ENCODE peak calls at places on chromosome 18, in six cellular contexts. One of them, this sample, is unnamed.

GRCh38 chr18:35619468-35619867 is 37.9 kb downstream of the GALNT1 start:
- DNase-seq in naive thymus-derived CD8-positive, alpha-beta T cell: no peak
- DNase-seq in right cardiac atrium: peak; percentile 16
- DNase-seq in NCI-H226: no peak
- DNase-seq in EH: no peak
- DNase-seq in NCI-H748 treated with DMSO at 0.1 percent for 48 hours: no peak
- DNase-seq in this sample: no peak

GRCh38 chr18:36518839-36519238 is 221.3 kb downstream of the FHOD3 start:
- DNase-seq in naive thymus-derived CD8-positive, alpha-beta T cell: no peak
- DNase-seq in right cardiac atrium: no peak
- DNase-seq in NCI-H226: no peak
- DNase-seq in EH: peak; percentile 33
- DNase-seq in NCI-H748 treated with DMSO at 0.1 percent for 48 hours: no peak
- DNase-seq in this sample: no peak

GRCh38 chr18:59416818-59417217 is 57.8 kb upstream of the LMAN1 start:
- DNase-seq in naive thymus-derived CD8-positive, alpha-beta T cell: no peak
- DNase-seq in right cardiac atrium: no peak
- DNase-seq in NCI-H226: no peak
- DNase-seq in EH: peak; percentile 31
- DNase-seq in NCI-H748 treated with DMSO at 0.1 percent for 48 hours: no peak
- DNase-seq in this sample: peak; percentile 0

GRCh38 chr18:43596106-43596712 is 318.9 kb upstream of the SYT4 start:
- DNase-seq in naive thymus-derived CD8-positive, alpha-beta T cell: no peak
- DNase-seq in right cardiac atrium: no peak
- DNase-seq in NCI-H226: no peak
- DNase-seq in EH: peak; percentile 32
- DNase-seq in NCI-H748 treated with DMSO at 0.1 percent for 48 hours: peak; percentile 79
- DNase-seq in this sample: no peak

GRCh38 chr18:54119524-54120019 is 104.9 kb downstream of the MBD2 start:
- DNase-seq in naive thymus-derived CD8-positive, alpha-beta T cell: peak; percentile 41
- DNase-seq in right cardiac atrium: no peak
- DNase-seq in NCI-H226: no peak
- DNase-seq in EH: peak; percentile 65
- DNase-seq in NCI-H748 treated with DMSO at 0.1 percent for 48 hours: peak; percentile 70
- DNase-seq in this sample: no peak

GRCh38 chr18:8657050-8657820 is 48.0 kb downstream of the RAB12 start:
- DNase-seq in naive thymus-derived CD8-positive, alpha-beta T cell: no peak
- DNase-seq in right cardiac atrium: no peak
- DNase-seq in NCI-H226: no peak
- DNase-seq in EH: no peak
- DNase-seq in NCI-H748 treated with DMSO at 0.1 percent for 48 hours: no peak
- DNase-seq in this sample: peak; percentile 80

GRCh38 chr18:9808530-9809241 is 77.1 kb upstream of the TXNDC2 start:
- DNase-seq in naive thymus-derived CD8-positive, alpha-beta T cell: no peak
- DNase-seq in right cardiac atrium: no peak
- DNase-seq in NCI-H226: peak; percentile 51
- DNase-seq in EH: peak; percentile 56
- DNase-seq in NCI-H748 treated with DMSO at 0.1 percent for 48 hours: no peak
- DNase-seq in this sample: no peak

GRCh38 chr18:63476666-63477065 is at the start of gene SERPINB5:
- DNase-seq in naive thymus-derived CD8-positive, alpha-beta T cell: no peak
- DNase-seq in right cardiac atrium: no peak
- DNase-seq in NCI-H226: no peak
- DNase-seq in EH: no peak
- DNase-seq in NCI-H748 treated with DMSO at 0.1 percent for 48 hours: peak; percentile 78
- DNase-seq in this sample: no peak

GRCh38 chr18:3623769-3624545 is 174.0 kb downstream of the TGIF1 start:
- DNase-seq in naive thymus-derived CD8-positive, alpha-beta T cell: no peak
- DNase-seq in right cardiac atrium: peak; percentile 89
- DNase-seq in NCI-H226: peak; percentile 97
- DNase-seq in EH: peak; percentile 98
- DNase-seq in NCI-H748 treated with DMSO at 0.1 percent for 48 hours: no peak
- DNase-seq in this sample: peak; percentile 87

GRCh38 chr18:24560511-24560981 is 100.1 kb downstream of the HRH4 start:
- DNase-seq in naive thymus-derived CD8-positive, alpha-beta T cell: no peak
- DNase-seq in right cardiac atrium: no peak
- DNase-seq in NCI-H226: peak; percentile 81
- DNase-seq in EH: no peak
- DNase-seq in NCI-H748 treated with DMSO at 0.1 percent for 48 hours: no peak
- DNase-seq in this sample: no peak

GRCh38 chr18:2881088-2881487 is 34.3 kb downstream of the EMILIN2 start:
- DNase-seq in naive thymus-derived CD8-positive, alpha-beta T cell: no peak
- DNase-seq in right cardiac atrium: no peak
- DNase-seq in NCI-H226: no peak
- DNase-seq in EH: peak; percentile 80
- DNase-seq in NCI-H748 treated with DMSO at 0.1 percent for 48 hours: no peak
- DNase-seq in this sample: peak; percentile 51

GRCh38 chr18:73670046-73670445 is 477.6 kb downstream of the FBXO15 start:
- DNase-seq in naive thymus-derived CD8-positive, alpha-beta T cell: no peak
- DNase-seq in right cardiac atrium: no peak
- DNase-seq in NCI-H226: peak; percentile 8
- DNase-seq in EH: no peak
- DNase-seq in NCI-H748 treated with DMSO at 0.1 percent for 48 hours: no peak
- DNase-seq in this sample: no peak

GRCh38 chr18:76395609-76396008 is 99.4 kb downstream of the ZNF516 start:
- DNase-seq in naive thymus-derived CD8-positive, alpha-beta T cell: no peak
- DNase-seq in right cardiac atrium: no peak
- DNase-seq in NCI-H226: no peak
- DNase-seq in EH: peak; percentile 35
- DNase-seq in NCI-H748 treated with DMSO at 0.1 percent for 48 hours: no peak
- DNase-seq in this sample: no peak

GRCh38 chr18:56202567-56203136 is 435.7 kb downstream of the TXNL1 start:
- DNase-seq in naive thymus-derived CD8-positive, alpha-beta T cell: no peak
- DNase-seq in right cardiac atrium: no peak
- DNase-seq in NCI-H226: no peak
- DNase-seq in EH: peak; percentile 2
- DNase-seq in NCI-H748 treated with DMSO at 0.1 percent for 48 hours: no peak
- DNase-seq in this sample: no peak

GRCh38 chr18:9835112-9835755 is 50.5 kb upstream of the TXNDC2 start:
- DNase-seq in naive thymus-derived CD8-positive, alpha-beta T cell: no peak
- DNase-seq in right cardiac atrium: no peak
- DNase-seq in NCI-H226: no peak
- DNase-seq in EH: no peak
- DNase-seq in NCI-H748 treated with DMSO at 0.1 percent for 48 hours: peak; percentile 53
- DNase-seq in this sample: no peak

GRCh38 chr18:63159590-63159989 is 160.0 kb downstream of the BCL2 start:
- DNase-seq in naive thymus-derived CD8-positive, alpha-beta T cell: no peak
- DNase-seq in right cardiac atrium: no peak
- DNase-seq in NCI-H226: no peak
- DNase-seq in EH: no peak
- DNase-seq in NCI-H748 treated with DMSO at 0.1 percent for 48 hours: no peak
- DNase-seq in this sample: no peak

GRCh38 chr18:25345432-25345831 is 6.5 kb downstream of the ZNF521 start:
- DNase-seq in naive thymus-derived CD8-positive, alpha-beta T cell: no peak
- DNase-seq in right cardiac atrium: no peak
- DNase-seq in NCI-H226: no peak
- DNase-seq in EH: no peak
- DNase-seq in NCI-H748 treated with DMSO at 0.1 percent for 48 hours: peak; percentile 82
- DNase-seq in this sample: no peak

GRCh38 chr18:75162467-75162866 is 46.5 kb downstream of the PTGR3 start:
- DNase-seq in naive thymus-derived CD8-positive, alpha-beta T cell: no peak
- DNase-seq in right cardiac atrium: no peak
- DNase-seq in NCI-H226: peak; percentile 3
- DNase-seq in EH: peak; percentile 28
- DNase-seq in NCI-H748 treated with DMSO at 0.1 percent for 48 hours: no peak
- DNase-seq in this sample: peak; percentile 23

GRCh38 chr18:47150824-47151366 is 595 bp upstream of the HDHD2 start:
- DNase-seq in naive thymus-derived CD8-positive, alpha-beta T cell: no peak
- DNase-seq in right cardiac atrium: no peak
- DNase-seq in NCI-H226: no peak
- DNase-seq in EH: no peak
- DNase-seq in NCI-H748 treated with DMSO at 0.1 percent for 48 hours: no peak
- DNase-seq in this sample: no peak

GRCh38 chr18:75066936-75067335 is 142.0 kb downstream of the PTGR3 start:
- DNase-seq in naive thymus-derived CD8-positive, alpha-beta T cell: no peak
- DNase-seq in right cardiac atrium: no peak
- DNase-seq in NCI-H226: no peak
- DNase-seq in EH: no peak
- DNase-seq in NCI-H748 treated with DMSO at 0.1 percent for 48 hours: no peak
- DNase-seq in this sample: no peak

GRCh38 chr18:29176681-29177080 is 999.8 kb upstream of the CDH2 start:
- DNase-seq in naive thymus-derived CD8-positive, alpha-beta T cell: no peak
- DNase-seq in right cardiac atrium: no peak
- DNase-seq in NCI-H226: no peak
- DNase-seq in EH: no peak
- DNase-seq in NCI-H748 treated with DMSO at 0.1 percent for 48 hours: no peak
- DNase-seq in this sample: no peak

GRCh38 chr18:49305688-49306336 is 154.6 kb downstream of the DYM start:
- DNase-seq in naive thymus-derived CD8-positive, alpha-beta T cell: no peak
- DNase-seq in right cardiac atrium: no peak
- DNase-seq in NCI-H226: no peak
- DNase-seq in EH: peak; percentile 31
- DNase-seq in NCI-H748 treated with DMSO at 0.1 percent for 48 hours: no peak
- DNase-seq in this sample: no peak

GRCh38 chr18:26091047-26091630 is 726 bp upstream of the SS18 start:
- DNase-seq in naive thymus-derived CD8-positive, alpha-beta T cell: no peak
- DNase-seq in right cardiac atrium: peak; percentile 77
- DNase-seq in NCI-H226: peak; percentile 64
- DNase-seq in EH: no peak
- DNase-seq in NCI-H748 treated with DMSO at 0.1 percent for 48 hours: peak; percentile 83
- DNase-seq in this sample: peak; percentile 85

GRCh38 chr18:21474621-21475020 is 125.9 kb downstream of the ESCO1 start:
- DNase-seq in naive thymus-derived CD8-positive, alpha-beta T cell: no peak
- DNase-seq in right cardiac atrium: no peak
- DNase-seq in NCI-H226: no peak
- DNase-seq in EH: no peak
- DNase-seq in NCI-H748 treated with DMSO at 0.1 percent for 48 hours: no peak
- DNase-seq in this sample: no peak

GRCh38 chr18:36511791-36512352 is 214.4 kb downstream of the FHOD3 start:
- DNase-seq in naive thymus-derived CD8-positive, alpha-beta T cell: no peak
- DNase-seq in right cardiac atrium: no peak
- DNase-seq in NCI-H226: no peak
- DNase-seq in EH: peak; percentile 51
- DNase-seq in NCI-H748 treated with DMSO at 0.1 percent for 48 hours: no peak
- DNase-seq in this sample: peak; percentile 19

GRCh38 chr18:13581055-13581454 is 145.3 kb downstream of the FAM210A start:
- DNase-seq in naive thymus-derived CD8-positive, alpha-beta T cell: no peak
- DNase-seq in right cardiac atrium: no peak
- DNase-seq in NCI-H226: no peak
- DNase-seq in EH: no peak
- DNase-seq in NCI-H748 treated with DMSO at 0.1 percent for 48 hours: no peak
- DNase-seq in this sample: no peak

GRCh38 chr18:48441405-48441881 is 32.3 kb upstream of the ZBTB7C start:
- DNase-seq in naive thymus-derived CD8-positive, alpha-beta T cell: no peak
- DNase-seq in right cardiac atrium: peak; percentile 77
- DNase-seq in NCI-H226: no peak
- DNase-seq in EH: no peak
- DNase-seq in NCI-H748 treated with DMSO at 0.1 percent for 48 hours: no peak
- DNase-seq in this sample: no peak

GRCh38 chr18:41486581-41486980 is 468.5 kb upstream of the PIK3C3 start:
- DNase-seq in naive thymus-derived CD8-positive, alpha-beta T cell: no peak
- DNase-seq in right cardiac atrium: no peak
- DNase-seq in NCI-H226: no peak
- DNase-seq in EH: no peak
- DNase-seq in NCI-H748 treated with DMSO at 0.1 percent for 48 hours: no peak
- DNase-seq in this sample: no peak

GRCh38 chr18:7305416-7305815 is 74.5 kb downstream of the LRRC30 start:
- DNase-seq in naive thymus-derived CD8-positive, alpha-beta T cell: no peak
- DNase-seq in right cardiac atrium: no peak
- DNase-seq in NCI-H226: no peak
- DNase-seq in EH: no peak
- DNase-seq in NCI-H748 treated with DMSO at 0.1 percent for 48 hours: no peak
- DNase-seq in this sample: peak; percentile 77

GRCh38 chr18:43115076-43116035 is at the start of gene RIT2:
- DNase-seq in naive thymus-derived CD8-positive, alpha-beta T cell: no peak
- DNase-seq in right cardiac atrium: no peak
- DNase-seq in NCI-H226: no peak
- DNase-seq in EH: no peak
- DNase-seq in NCI-H748 treated with DMSO at 0.1 percent for 48 hours: peak; percentile 78
- DNase-seq in this sample: no peak

GRCh38 chr18:33157893-33158292 is 282.6 kb downstream of the CCDC178 start:
- DNase-seq in naive thymus-derived CD8-positive, alpha-beta T cell: no peak
- DNase-seq in right cardiac atrium: no peak
- DNase-seq in NCI-H226: no peak
- DNase-seq in EH: no peak
- DNase-seq in NCI-H748 treated with DMSO at 0.1 percent for 48 hours: no peak
- DNase-seq in this sample: no peak

GRCh38 chr18:63758616-63759015 is 16.6 kb upstream of the SERPINB7 start:
- DNase-seq in naive thymus-derived CD8-positive, alpha-beta T cell: no peak
- DNase-seq in right cardiac atrium: no peak
- DNase-seq in NCI-H226: no peak
- DNase-seq in EH: no peak
- DNase-seq in NCI-H748 treated with DMSO at 0.1 percent for 48 hours: no peak
- DNase-seq in this sample: no peak

GRCh38 chr18:35239314-35239713 is 1.5 kb upstream of the ZNF397 start:
- DNase-seq in naive thymus-derived CD8-positive, alpha-beta T cell: no peak
- DNase-seq in right cardiac atrium: no peak
- DNase-seq in NCI-H226: no peak
- DNase-seq in EH: no peak
- DNase-seq in NCI-H748 treated with DMSO at 0.1 percent for 48 hours: no peak
- DNase-seq in this sample: no peak

GRCh38 chr18:69636529-69637301 is 236.0 kb downstream of the DOK6 start:
- DNase-seq in naive thymus-derived CD8-positive, alpha-beta T cell: peak; percentile 34
- DNase-seq in right cardiac atrium: no peak
- DNase-seq in NCI-H226: no peak
- DNase-seq in EH: no peak
- DNase-seq in NCI-H748 treated with DMSO at 0.1 percent for 48 hours: no peak
- DNase-seq in this sample: no peak

This sample was measured in osteocyte.